ENCODE peak calls at places on chromosomes 1 and 21, in eight cellular contexts. B is adrenal gland, T is left lung, E is colonic mucosa, W is Panc1, A is lung, D is right lobe of liver, N is body of pancreas. R is an unnamed sample.

GRCh38 chr1:204317170-204317569 is 42.6 kb downstream of the PLEKHA6 start:
- DNase-seq in B (no peak), T (no peak), E (no peak), W (no peak), A (no peak), D (no peak), N (no peak), R (no peak)

GRCh38 chr1:86419277-86419903 is 4.6 kb upstream of the CLCA2 start:
- DNase-seq in B (no peak), T (no peak), E (peak; percentile 42), W (no peak), A (peak; percentile 43), D (no peak), N (no peak), R (no peak)

GRCh38 chr1:72094209-72094608 is 188.1 kb downstream of the NEGR1 start:
- DNase-seq in B (no peak), T (no peak), E (no peak), W (no peak), A (no peak), D (no peak), N (no peak), R (no peak)

GRCh38 chr1:205301220-205301821 is 20.2 kb downstream of the NUAK2 start:
- DNase-seq in B (no peak), T (peak; percentile 93), E (no peak), W (no peak), A (peak; percentile 91), D (no peak), N (peak; percentile 98), R (peak; percentile 82)

GRCh38 chr1:85911742-85912141 is 203.5 kb upstream of the ZNHIT6 start:
- DNase-seq in B (no peak), T (no peak), E (no peak), W (peak; percentile 22), A (no peak), D (no peak), N (no peak), R (no peak)

GRCh38 chr1:240585975-240586374 is 26.0 kb downstream of the GREM2 start:
- DNase-seq in B (no peak), T (no peak), E (no peak), W (no peak), A (no peak), D (no peak), N (no peak), R (no peak)

GRCh38 chr1:208329291-208329690 is 85.1 kb upstream of the PLXNA2 start:
- DNase-seq in B (no peak), T (no peak), E (no peak), W (no peak), A (no peak), D (no peak), N (no peak), R (no peak)

GRCh38 chr1:226406401-226406881 is 1.5 kb downstream of the PARP1 start:
- DNase-seq in B (no peak), T (no peak), E (no peak), W (no peak), A (no peak), D (no peak), N (no peak), R (no peak)

GRCh38 chr1:186420311-186420710 is 40.6 kb downstream of the PDC start:
- DNase-seq in B (no peak), T (no peak), E (no peak), W (no peak), A (no peak), D (no peak), N (no peak), R (no peak)

DNA sequence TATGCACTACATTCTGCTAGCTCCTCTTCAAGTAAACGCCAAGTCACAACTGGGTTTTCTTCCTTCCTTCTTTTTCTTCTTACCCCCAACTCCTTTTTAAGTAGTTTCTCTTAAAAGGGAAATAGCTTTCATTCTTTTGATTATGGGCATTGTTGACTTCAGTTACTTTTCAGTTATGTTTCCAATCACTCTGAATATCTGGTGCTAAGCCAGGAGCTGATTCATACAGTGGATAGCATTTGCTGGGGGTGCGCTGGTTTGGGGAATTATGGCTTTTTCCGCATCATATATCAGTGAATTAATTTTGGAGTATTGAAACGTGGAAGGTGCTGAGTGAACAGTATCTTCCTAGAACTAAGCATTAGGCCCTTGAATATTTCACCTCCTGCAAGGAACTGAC is 38.5 kb upstream of the GPR88 start:
- DNase-seq in B (no peak), T (no peak), E (no peak), W (no peak), A (no peak), D (no peak), N (no peak), R (no peak)
- H3K36me3 ChIP-seq in B (no peaks in the 10 kb centered on the region), T (peaks cover 58% of the 10 kb centered on the region), E (no peaks in the 10 kb centered on the region), W (no peaks in the 10 kb centered on the region), A (peaks cover 22% of the 10 kb centered on the region), D (no peaks in the 10 kb centered on the region), N (no peaks in the 10 kb centered on the region), R (no peaks in the 10 kb centered on the region)

GRCh38 chr21:44956356-44957046 is 16.7 kb downstream of the SLX9 start:
- DNase-seq in B (no peak), T (no peak), E (no peak), W (no peak), A (no peak), D (no peak), N (no peak), R (no peak)
- H3K36me3 ChIP-seq in B (no peaks in the 10 kb centered on the region), T (peaks cover 81% of the 10 kb centered on the region), E (no peaks in the 10 kb centered on the region), W (peaks cover 3% of the 10 kb centered on the region), A (no peaks in the 10 kb centered on the region), D (no peaks in the 10 kb centered on the region), N (no peaks in the 10 kb centered on the region), R (peaks cover 62% of the 10 kb centered on the region)

GRCh38 chr1:960371-961131 is at the start of gene KLHL17:
- DNase-seq in B (peak; percentile 70), T (peak; percentile 78), E (peak; percentile 91), W (no peak), A (peak; percentile 72), D (peak; percentile 83), N (peak; percentile 76), R (no peak)
- H3K36me3 ChIP-seq in B (no peaks in the 10 kb centered on the region), T (peaks cover 42% of the 10 kb centered on the region), E (no peaks in the 10 kb centered on the region), W (peaks cover 15% of the 10 kb centered on the region), A (peaks cover 8% of the 10 kb centered on the region), D (peaks cover 12% of the 10 kb centered on the region), N (no peaks in the 10 kb centered on the region), R (peaks cover 25% of the 10 kb centered on the region)

GRCh38 chr1:21255284-21255942 is 34.9 kb downstream of the ECE1 start:
- DNase-seq in B (peak; percentile 91), T (peak; percentile 86), E (peak; percentile 94), W (no peak), A (peak; percentile 88), D (peak; percentile 84), N (peak; percentile 93), R (no peak)
- H3K36me3 ChIP-seq in B (no peaks in the 10 kb centered on the region), T (peaks cover 100% of the 10 kb centered on the region), E (peaks cover 15% of the 10 kb centered on the region), W (no peaks in the 10 kb centered on the region), A (no peaks in the 10 kb centered on the region), D (peaks cover 34% of the 10 kb centered on the region), N (no peaks in the 10 kb centered on the region), R (peaks cover 24% of the 10 kb centered on the region)

GRCh38 chr1:246860401-246860800 is 71.3 kb downstream of the AHCTF1 start:
- DNase-seq in B (no peak), T (no peak), E (no peak), W (no peak), A (no peak), D (no peak), N (no peak), R (no peak)
- H3K36me3 ChIP-seq in B (no peaks in the 10 kb centered on the region), T (peaks cover 87% of the 10 kb centered on the region), E (peaks cover 6% of the 10 kb centered on the region), W (peaks cover 48% of the 10 kb centered on the region), A (peaks cover 24% of the 10 kb centered on the region), D (peaks cover 80% of the 10 kb centered on the region), N (no peaks in the 10 kb centered on the region), R (peaks cover 88% of the 10 kb centered on the region)

GRCh38 chr1:29119365-29119929 is 4.3 kb downstream of the TMEM200B start:
- DNase-seq in B (no peak), T (no peak), E (no peak), W (no peak), A (no peak), D (no peak), N (no peak), R (no peak)
- H3K36me3 ChIP-seq in B (no peaks in the 10 kb centered on the region), T (peaks cover 42% of the 10 kb centered on the region), E (no peaks in the 10 kb centered on the region), W (no peaks in the 10 kb centered on the region), A (peaks cover 5% of the 10 kb centered on the region), D (peaks cover 13% of the 10 kb centered on the region), N (no peaks in the 10 kb centered on the region), R (peaks cover 3% of the 10 kb centered on the region)

GRCh38 chr21:33270986-33271385 is 4.8 kb downstream of the IL10RB start:
- DNase-seq in B (no peak), T (no peak), E (no peak), W (no peak), A (no peak), D (no peak), N (no peak), R (no peak)

GRCh38 chr21:33268736-33269441 is 2.7 kb downstream of the IL10RB start:
- DNase-seq in B (no peak), T (peak; percentile 89), E (peak; percentile 97), W (no peak), A (peak; percentile 93), D (peak; percentile 97), N (peak; percentile 99), R (peak; percentile 79)

GRCh38 chr21:33278736-33279135 is 12.6 kb downstream of the IL10RB start:
- DNase-seq in B (no peak), T (no peak), E (no peak), W (no peak), A (no peak), D (no peak), N (no peak), R (no peak)

GRCh38 chr21:33268392-33268735 is 2.2 kb downstream of the IL10RB start:
- DNase-seq in B (no peak), T (no peak), E (peak; percentile 42), W (no peak), A (no peak), D (no peak), N (no peak), R (no peak)

DNA sequence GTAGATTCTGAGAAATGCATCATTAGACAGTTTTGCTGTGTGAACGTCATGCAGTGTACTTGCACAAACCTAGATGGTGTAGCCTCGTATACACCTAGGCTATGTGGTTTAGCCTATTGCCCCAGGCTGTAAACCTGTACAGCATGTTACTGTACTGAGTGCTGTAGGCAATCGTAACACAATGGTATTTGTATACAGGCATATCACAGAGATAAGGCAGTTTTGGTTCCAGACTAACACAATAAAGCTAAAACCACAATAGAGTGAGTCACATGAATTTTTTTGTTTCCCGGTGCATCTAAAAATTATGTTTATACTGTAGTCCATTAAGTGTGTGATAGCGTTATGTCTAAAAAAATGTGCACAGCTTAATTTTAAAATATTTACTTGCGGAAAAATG is 6.9 kb downstream of the IL10RB start:
- DNase-seq in B (no peak), T (no peak), E (no peak), W (no peak), A (no peak), D (peak; percentile 1), N (no peak), R (no peak)
- H3K36me3 ChIP-seq in B (no peaks in the 10 kb centered on the region), T (peaks cover 87% of the 10 kb centered on the region), E (no peaks in the 10 kb centered on the region), W (no peaks in the 10 kb centered on the region), A (peaks cover 3% of the 10 kb centered on the region), D (peaks cover 11% of the 10 kb centered on the region), N (no peaks in the 10 kb centered on the region), R (peaks cover 13% of the 10 kb centered on the region)

DNA sequence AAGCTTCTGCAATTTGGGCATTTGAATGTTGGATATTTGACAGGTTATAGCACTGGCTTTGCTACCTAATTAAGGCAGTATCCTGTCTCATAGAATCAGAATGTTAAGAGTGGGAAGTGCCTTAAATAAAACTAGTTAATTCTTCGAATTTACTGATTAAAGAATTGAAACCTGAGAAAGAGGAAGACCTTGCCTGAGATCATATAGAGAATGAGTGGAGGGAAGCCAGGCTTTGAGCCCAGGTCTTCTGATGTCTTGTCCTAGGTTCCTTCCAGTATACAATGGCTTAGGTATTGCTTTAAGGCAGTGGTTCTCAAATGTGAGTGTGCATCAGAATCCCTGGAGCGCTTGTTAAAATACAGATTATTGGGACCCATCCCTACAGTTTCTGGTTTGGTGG is 20.9 kb upstream of the SH3BGRL3 start:
- DNase-seq in B (no peak), T (no peak), E (no peak), W (no peak), A (no peak), D (no peak), N (no peak), R (no peak)
- H3K36me3 ChIP-seq in B (no peaks in the 10 kb centered on the region), T (peaks cover 70% of the 10 kb centered on the region), E (peaks cover 5% of the 10 kb centered on the region), W (peaks cover 22% of the 10 kb centered on the region), A (peaks cover 9% of the 10 kb centered on the region), D (peaks cover 68% of the 10 kb centered on the region), N (no peaks in the 10 kb centered on the region), R (peaks cover 83% of the 10 kb centered on the region)